ENCODE peak calls at places on chromosomes 11 and 22, in five cellular contexts. C is stomach, H is GM23338, W is transverse colon, Y is upper lobe of left lung. B is an unnamed sample.

GRCh38 chr11:100515087-100515486 is 172.0 kb upstream of the ARHGAP42 start:
- DNase-seq in C (no peak), H (peak), W (no peak), Y (no peak), B (no peak)

GRCh38 chr22:22148905-22149304 is 95.7 kb upstream of the VPREB1 start:
- DNase-seq in C (no peak), H (no peak), W (no peak), Y (no peak), B (no peak)

GRCh38 chr11:27296406-27296994 is 66.5 kb downstream of the CCDC34 start:
- DNase-seq in C (no peak), H (peak), W (no peak), Y (no peak), B (peak)

GRCh38 chr11:119711476-119711875 is 17.5 kb downstream of the NECTIN1 start:
- DNase-seq in C (no peak), H (no peak), W (no peak), Y (no peak), B (no peak)

GRCh38 chr22:23529166-23530103 is 50.7 kb downstream of the IGLL1 start:
- DNase-seq in C (no peak), H (no peak), W (no peak), Y (no peak), B (no peak)

GRCh38 chr11:26579683-26580082 is 7.6 kb upstream of the MUC15 start:
- DNase-seq in C (no peak), H (no peak), W (no peak), Y (no peak), B (no peak)

GRCh38 chr11:118006153-118006534 is 19.9 kb downstream of the IL10RA start:
- DNase-seq in C (no peak), H (no peak), W (no peak), Y (no peak), B (no peak)

GRCh38 chr11:1236316-1237127 is 13.7 kb downstream of the MUC5B start:
- DNase-seq in C (no peak), H (no peak), W (no peak), Y (peak), B (no peak)

GRCh38 chr11:116958246-116958645 is 120.8 kb upstream of the APOA1 start:
- DNase-seq in C (no peak), H (no peak), W (no peak), Y (no peak), B (no peak)

GRCh38 chr11:2463766-2464277 is 19.0 kb downstream of the KCNQ1 start:
- DNase-seq in C (peak), H (no peak), W (no peak), Y (peak), B (no peak)

DNA sequence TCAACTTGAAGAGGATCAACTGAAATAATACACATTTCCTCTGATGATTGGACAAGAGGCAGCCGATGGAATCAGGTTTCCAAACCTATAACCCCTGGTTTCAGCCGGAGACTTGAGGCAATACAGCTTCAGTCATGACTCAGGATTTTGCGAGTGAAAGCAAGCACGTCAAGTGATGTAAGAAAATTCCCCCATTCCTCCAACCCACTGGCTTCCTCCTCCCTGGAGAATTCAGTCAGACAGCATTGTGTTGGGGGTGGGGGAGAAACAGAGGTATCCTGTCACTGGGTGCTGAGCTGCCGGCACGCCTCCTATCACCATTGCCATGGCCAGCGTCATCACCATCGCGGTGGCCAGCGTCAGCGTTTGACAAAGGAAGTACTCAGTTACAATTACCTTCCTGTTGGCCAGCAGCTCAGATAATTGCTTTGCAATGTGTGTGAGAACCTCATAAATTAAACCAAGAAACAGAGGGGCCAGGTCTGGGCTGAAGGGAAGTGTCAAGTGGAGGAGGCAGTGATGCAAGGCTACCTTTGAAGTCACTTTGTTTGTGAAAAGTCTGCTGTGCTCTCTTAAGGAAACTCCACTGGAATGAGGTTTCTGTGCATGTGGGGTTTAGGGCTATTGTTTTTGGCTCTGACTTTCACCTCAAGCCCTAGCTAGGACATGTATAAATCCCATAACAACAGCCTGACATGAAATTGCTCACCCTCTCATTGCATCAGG is 50.3 kb downstream of the LIF start:
- DNase-seq in C (peak), H (peak), W (peak), Y (peak), B (peak)
- TF ChIP-seq POLR2AphosphoS5 in C (peak), H (no peak), W (no peak), Y (peak), B (peak)

GRCh38 chr11:16382177-16382576 is 25.8 kb upstream of the SOX6 start:
- DNase-seq in C (no peak), H (no peak), W (no peak), Y (no peak), B (no peak)

GRCh38 chr11:16381177-16381576 is 24.8 kb upstream of the SOX6 start:
- DNase-seq in C (no peak), H (no peak), W (no peak), Y (no peak), B (no peak)

GRCh38 chr11:16385099-16385498 is 28.8 kb upstream of the SOX6 start:
- DNase-seq in C (no peak), H (no peak), W (no peak), Y (no peak), B (no peak)

GRCh38 chr11:16382638-16383380 is 26.5 kb upstream of the SOX6 start:
- DNase-seq in C (no peak), H (no peak), W (no peak), Y (no peak), B (no peak)
- H3K4me3 ChIP-seq in C (no peak), H (no peak), W (no peak), Y (no peak), B (no peak)

GRCh38 chr11:57315491-57315890 is 9.3 kb downstream of the TNKS1BP1 start:
- DNase-seq in C (no peak), H (peak), W (peak), Y (no peak), B (no peak)
- H3K27ac ChIP-seq in C (peak), H (no peak), W (no peak), Y (peak), B (peak)

GRCh38 chr11:73270089-73270854 is 1.9 kb upstream of the P2RY6 start:
- DNase-seq in C (peak), H (no peak), W (no peak), Y (no peak), B (no peak)

GRCh38 chr11:73273246-73273890 is 1.2 kb downstream of the P2RY6 start:
- DNase-seq in C (peak), H (no peak), W (no peak), Y (no peak), B (no peak)

GRCh38 chr11:73272680-73273038 is 521 bp downstream of the P2RY6 start:
- DNase-seq in C (peak), H (no peak), W (no peak), Y (no peak), B (no peak)

GRCh38 chr11:73270855-73271477 is 1.2 kb upstream of the P2RY6 start:
- DNase-seq in C (peak), H (no peak), W (no peak), Y (no peak), B (no peak)

GRCh38 chr11:73271936-73272679 is at the start of gene P2RY6:
- DNase-seq in C (peak), H (peak), W (peak), Y (no peak), B (no peak)
- TF ChIP-seq POLR2AphosphoS5 in C (no peak), H (no peak), W (no peak), Y (no peak), B (no peak)

GRCh38 chr11:34356130-34356529 is 1.7 kb downstream of the ABTB2 start:
- DNase-seq in C (no peak), H (peak), W (no peak), Y (no peak), B (no peak)

GRCh38 chr11:34356918-34357645 is 728 bp downstream of the ABTB2 start:
- DNase-seq in C (peak), H (peak), W (peak), Y (peak), B (peak)

GRCh38 chr11:34355726-34356125 is 2.1 kb downstream of the ABTB2 start:
- DNase-seq in C (no peak), H (no peak), W (no peak), Y (no peak), B (no peak)

GRCh38 chr11:34357646-34358257 is at the start of gene ABTB2:
- DNase-seq in C (peak), H (peak), W (peak), Y (peak), B (peak)

DNA sequence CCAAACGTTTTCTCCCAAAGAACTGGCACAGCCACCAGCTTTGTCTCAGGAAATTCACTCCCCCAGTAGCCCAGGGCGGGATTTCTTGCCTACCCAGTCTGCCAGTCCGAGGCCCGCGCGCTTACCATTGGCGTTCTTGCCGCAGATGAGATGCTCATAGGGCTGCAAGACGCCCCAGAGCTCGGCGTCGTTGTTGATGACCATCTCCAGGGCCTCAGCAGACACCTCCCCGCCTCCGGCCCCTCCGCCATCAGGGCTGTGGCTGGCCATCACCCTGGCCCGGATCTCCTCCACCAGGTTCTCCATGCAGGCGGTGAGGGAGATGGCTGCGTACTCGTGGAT is 1.3 kb downstream of the ABTB2 start:
- DNase-seq in C (no peak), H (peak), W (no peak), Y (no peak), B (no peak)
- H3K4me3 ChIP-seq in C (peak), H (peak), W (peak), Y (peak), B (peak)

GRCh38 chr11:12172493-12173013 is 62.2 kb downstream of the MICAL2 start:
- DNase-seq in C (no peak), H (no peak), W (peak), Y (no peak), B (no peak)

GRCh38 chr11:12177739-12178338 is 67.4 kb downstream of the MICAL2 start:
- DNase-seq in C (no peak), H (no peak), W (no peak), Y (no peak), B (no peak)

GRCh38 chr11:12173111-12173510 is 62.7 kb downstream of the MICAL2 start:
- DNase-seq in C (no peak), H (no peak), W (no peak), Y (no peak), B (no peak)

GRCh38 chr11:12174145-12175143 is 64.1 kb downstream of the MICAL2 start:
- DNase-seq in C (no peak), H (no peak), W (no peak), Y (no peak), B (no peak)

GRCh38 chr11:12175694-12176241 is 65.4 kb downstream of the MICAL2 start:
- DNase-seq in C (no peak), H (no peak), W (no peak), Y (no peak), B (no peak)
- H3K27ac ChIP-seq in C (peak), H (no peak), W (peak), Y (no peak), B (no peak)

GRCh38 chr11:96159968-96160367 is 183.0 kb downstream of the MAML2 start:
- DNase-seq in C (no peak), H (no peak), W (no peak), Y (no peak), B (no peak)

GRCh38 chr11:96167233-96167632 is 175.8 kb downstream of the MAML2 start:
- DNase-seq in C (no peak), H (no peak), W (no peak), Y (no peak), B (no peak)

GRCh38 chr11:96161271-96162089 is 181.5 kb downstream of the MAML2 start:
- DNase-seq in C (no peak), H (peak), W (no peak), Y (no peak), B (no peak)

GRCh38 chr11:96167787-96168186 is 175.2 kb downstream of the MAML2 start:
- DNase-seq in C (no peak), H (no peak), W (no peak), Y (no peak), B (no peak)

DNA sequence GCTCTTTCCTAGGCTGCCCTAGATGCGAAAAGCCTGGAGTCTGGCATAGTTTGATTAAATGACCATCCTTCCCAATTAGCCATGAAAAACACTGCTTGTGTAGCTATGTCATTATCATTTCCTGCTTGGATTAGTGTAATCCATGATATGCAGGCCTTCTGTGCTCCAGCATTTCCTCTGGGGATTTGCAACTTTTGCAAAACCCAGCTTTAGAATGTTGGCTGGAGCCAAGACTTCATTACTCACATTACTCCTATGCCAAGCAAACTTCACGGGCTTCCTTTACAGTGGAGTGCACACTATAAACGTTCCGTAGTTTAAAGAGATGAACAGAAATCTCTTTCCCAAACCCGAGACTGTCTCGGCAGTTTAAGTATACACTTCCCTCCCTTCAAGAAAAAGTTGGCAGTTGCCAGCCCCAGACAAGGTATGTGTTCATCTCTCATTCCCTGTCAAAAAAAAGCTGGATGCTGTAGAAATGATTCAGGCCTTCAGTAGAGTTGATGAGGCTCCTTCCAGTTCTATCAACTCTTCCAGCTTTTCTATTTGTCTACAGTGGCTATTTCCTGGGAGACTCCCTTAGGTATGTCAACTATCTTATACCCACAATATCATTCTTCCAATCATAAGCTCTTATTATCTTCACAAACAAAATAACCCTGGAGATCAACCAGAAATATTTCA is 180.0 kb downstream of the MAML2 start:
- DNase-seq in C (no peak), H (no peak), W (no peak), Y (no peak), B (no peak)
- TF ChIP-seq POLR2AphosphoS5 in C (no peak), H (no peak), W (no peak), Y (peak), B (peak)

GRCh38 chr11:32109138-32109537 is 18.3 kb downstream of the RCN1 start:
- DNase-seq in C (no peak), H (no peak), W (no peak), Y (no peak), B (no peak)
- H3K4me3 ChIP-seq in C (no peak), H (no peak), W (no peak), Y (no peak), B (no peak)

B was measured in prostate gland.